ENCODE peak calls at places on chromosomes 4 and X, in ten cellular contexts. C is WERI-Rb-1; H is GM03348; K is NCI-H1417; F is kidney epithelial cell; Y is frontal cortex; W is spleen; V is lower lobe of right lung; E is AG04450; M is activated CD8-positive, alpha-beta memory T cell treated with anti-CD3 and anti-CD28 coated beads for 48 hours. P is an unnamed sample.

GRCh38 chrX:103248553-103248952 is 6.4 kb downstream of the TCEAL8 start:
- DNase-seq in C (no peak), H (peak; percentile 6), K (peak; percentile 41), F (no peak), Y (no peak), W (no peak), V (no peak), E (no peak), M (no peak), P (no peak)

GRCh38 chrX:19544693-19545305 is 29.5 kb upstream of the MAP3K15 start:
- DNase-seq in C (peak; percentile 62), H (peak; percentile 57), K (peak; percentile 84), F (no peak), Y (peak; percentile 36), W (no peak), V (no peak), E (no peak), M (no peak), P (no peak)

GRCh38 chr4:70925899-70926635 is 23.9 kb downstream of the MOB1B start:
- DNase-seq in C (no peak), H (no peak), K (no peak), F (no peak), Y (no peak), W (no peak), V (no peak), E (no peak), M (no peak), P (no peak)

GRCh38 chr4:38673109-38673978 is 9.3 kb downstream of the KLF3 start:
- DNase-seq in C (peak; percentile 39), H (peak; percentile 81), K (peak; percentile 48), F (no peak), Y (no peak), W (no peak), V (peak; percentile 63), E (no peak), M (no peak), P (peak; percentile 74)

GRCh38 chr4:48542888-48543287 is 52.8 kb downstream of the ZAR1 start:
- DNase-seq in C (no peak), H (no peak), K (no peak), F (no peak), Y (no peak), W (no peak), V (no peak), E (no peak), M (no peak), P (no peak)

GRCh38 chrX:44489515-44489914 is 53.1 kb downstream of the FUNDC1 start:
- DNase-seq in C (no peak), H (no peak), K (no peak), F (no peak), Y (no peak), W (no peak), V (no peak), E (no peak), M (no peak), P (no peak)

GRCh38 chrX:118530537-118530936 is 34.9 kb downstream of the DOCK11 start:
- DNase-seq in C (no peak), H (peak; percentile 49), K (no peak), F (no peak), Y (no peak), W (no peak), V (no peak), E (no peak), M (no peak), P (no peak)

GRCh38 chr4:89248879-89249281 is 58.7 kb downstream of the GPRIN3 start:
- DNase-seq in C (no peak), H (no peak), K (peak; percentile 97), F (no peak), Y (no peak), W (no peak), V (no peak), E (no peak), M (no peak), P (peak; percentile 17)

GRCh38 chr4:56757270-56757746 is 64.2 kb downstream of the SPINK2 start:
- DNase-seq in C (peak; percentile 53), H (peak; percentile 74), K (no peak), F (peak; percentile 34), Y (no peak), W (peak; percentile 86), V (no peak), E (no peak), M (no peak), P (no peak)

GRCh38 chrX:143988356-143988755 is 104.5 kb downstream of the UBE2NL start:
- DNase-seq in C (no peak), H (no peak), K (no peak), F (no peak), Y (no peak), W (no peak), V (no peak), E (no peak), M (no peak), P (no peak)

GRCh38 chrX:44062842-44063241 is 89.7 kb upstream of the NDP start:
- DNase-seq in C (no peak), H (no peak), K (no peak), F (no peak), Y (no peak), W (no peak), V (no peak), E (no peak), M (no peak), P (no peak)

GRCh38 chr4:159677521-159677920 is 574.6 kb downstream of the RAPGEF2 start:
- DNase-seq in C (no peak), H (no peak), K (no peak), F (no peak), Y (no peak), W (no peak), V (no peak), E (no peak), M (no peak), P (no peak)

GRCh38 chr4:164847967-164848649 is 28.9 kb upstream of the APELA start:
- DNase-seq in C (no peak), H (no peak), K (peak; percentile 89), F (no peak), Y (no peak), W (no peak), V (no peak), E (no peak), M (no peak), P (no peak)

P was measured in left ventricle myocardium superior.